ENCODE peak calls at places on chromosomes 4 and X, in four cellular contexts. One of them, this sample, is unnamed.
A peak's percentile ranks its signal among the peaks of the same experiment; 100 is the strongest.

GRCh38 chr4:95153182-95153581 is 395.4 kb downstream of the BMPR1B start:
- DNase-seq in HCT116: no peak
- DNase-seq in SK-N-SH: no peak
- DNase-seq in A549: no peak
- DNase-seq in this sample: no peak

GRCh38 chr4:141807073-141807472 is 170.7 kb downstream of the IL15 start:
- DNase-seq in HCT116: no peak
- DNase-seq in SK-N-SH: no peak
- DNase-seq in A549: no peak
- DNase-seq in this sample: no peak

GRCh38 chr4:120078216-120078615 is 11.6 kb upstream of the MAD2L1 start:
- DNase-seq in HCT116: no peak
- DNase-seq in SK-N-SH: no peak
- DNase-seq in A549: no peak
- DNase-seq in this sample: no peak

GRCh38 chr4:123250843-123251242 is 145.8 kb upstream of the SPRY1 start:
- DNase-seq in HCT116: no peak
- DNase-seq in SK-N-SH: peak; percentile 14
- DNase-seq in A549: no peak
- DNase-seq in this sample: no peak

GRCh38 chr4:156970501-156971167 is 965 bp downstream of the PDGFC start:
- DNase-seq in HCT116: no peak
- DNase-seq in SK-N-SH: peak; percentile 68
- DNase-seq in A549: peak; percentile 42
- DNase-seq in this sample: no peak

GRCh38 chr4:60452259-60452658 is 747.9 kb upstream of the ADGRL3 start:
- DNase-seq in HCT116: no peak
- DNase-seq in SK-N-SH: peak; percentile 23
- DNase-seq in A549: no peak
- DNase-seq in this sample: no peak

GRCh38 chr4:81919810-81920209 is 448.1 kb upstream of the RASGEF1B start:
- DNase-seq in HCT116: no peak
- DNase-seq in SK-N-SH: no peak
- DNase-seq in A549: no peak
- DNase-seq in this sample: no peak

GRCh38 chr4:113550510-113550909 is 211.0 kb downstream of the CAMK2D start:
- DNase-seq in HCT116: no peak
- DNase-seq in SK-N-SH: no peak
- DNase-seq in A549: no peak
- DNase-seq in this sample: no peak

GRCh38 chr4:82900016-82900334 is 560 bp upstream of the THAP9 start:
- DNase-seq in HCT116: no peak
- DNase-seq in SK-N-SH: no peak
- DNase-seq in A549: peak; percentile 8
- DNase-seq in this sample: peak; percentile 70

GRCh38 chr4:183348706-183349659 is 26.8 kb upstream of the CLDN24 start:
- DNase-seq in HCT116: no peak
- DNase-seq in SK-N-SH: no peak
- DNase-seq in A549: no peak
- DNase-seq in this sample: peak; percentile 28

GRCh38 chr4:21304061-21304541 is 603.8 kb downstream of the PACRGL start:
- DNase-seq in HCT116: no peak
- DNase-seq in SK-N-SH: peak; percentile 71
- DNase-seq in A549: no peak
- DNase-seq in this sample: no peak

GRCh38 chr4:56217383-56217890 is 169.9 kb downstream of the AASDH start:
- DNase-seq in HCT116: no peak
- DNase-seq in SK-N-SH: no peak
- DNase-seq in A549: no peak
- DNase-seq in this sample: no peak

GRCh38 chr4:41540687-41541086 is 2.7 kb downstream of the LIMCH1 start:
- DNase-seq in HCT116: no peak
- DNase-seq in SK-N-SH: no peak
- DNase-seq in A549: no peak
- DNase-seq in this sample: no peak

GRCh38 chr4:11368701-11369115 is 60.0 kb downstream of the HS3ST1 start:
- DNase-seq in HCT116: no peak
- DNase-seq in SK-N-SH: no peak
- DNase-seq in A549: no peak
- DNase-seq in this sample: no peak

GRCh38 chr4:36165256-36166005 is 78.9 kb downstream of the ARAP2 start:
- DNase-seq in HCT116: no peak
- DNase-seq in SK-N-SH: no peak
- DNase-seq in A549: no peak
- DNase-seq in this sample: no peak

GRCh38 chrX:140661657-140662056 is 47.9 kb upstream of the LINC00632 start:
- DNase-seq in HCT116: no peak
- DNase-seq in SK-N-SH: no peak
- DNase-seq in A549: no peak
- DNase-seq in this sample: no peak

GRCh38 chrX:6095469-6095868 is 133.2 kb downstream of the NLGN4X start:
- DNase-seq in HCT116: no peak
- DNase-seq in SK-N-SH: peak; percentile 7
- DNase-seq in A549: no peak
- DNase-seq in this sample: peak; percentile 1

GRCh38 chrX:120380699-120381098 is 18.8 kb downstream of the ATP1B4 start:
- DNase-seq in HCT116: peak; percentile 29
- DNase-seq in SK-N-SH: no peak
- DNase-seq in A549: peak; percentile 14
- DNase-seq in this sample: peak; percentile 30

GRCh38 chrX:49850028-49850427 is 20.9 kb downstream of the PAGE4 start:
- DNase-seq in HCT116: no peak
- DNase-seq in SK-N-SH: no peak
- DNase-seq in A549: no peak
- DNase-seq in this sample: peak; percentile 3

GRCh38 chrX:139930923-139931645 is 1.8 kb downstream of the ATP11C start:
- DNase-seq in HCT116: no peak
- DNase-seq in SK-N-SH: peak; percentile 42
- DNase-seq in A549: peak; percentile 10
- DNase-seq in this sample: peak; percentile 51

GRCh38 chr4:171342646-171343045 is 470.6 kb upstream of the GALNTL6 start:
- DNase-seq in HCT116: no peak
- DNase-seq in SK-N-SH: no peak
- DNase-seq in A549: no peak
- DNase-seq in this sample: no peak

GRCh38 chr4:130028552-130028951 is 932.6 kb downstream of the C4orf33 start:
- DNase-seq in HCT116: no peak
- DNase-seq in SK-N-SH: no peak
- DNase-seq in A549: no peak
- DNase-seq in this sample: peak; percentile 78

GRCh38 chrX:13748486-13748885 is 13.9 kb downstream of the OFD1 start:
- DNase-seq in HCT116: no peak
- DNase-seq in SK-N-SH: no peak
- DNase-seq in A549: no peak
- DNase-seq in this sample: no peak

GRCh38 chrX:72273718-72274117 is 3.3 kb downstream of the RPS4X start:
- DNase-seq in HCT116: no peak
- DNase-seq in SK-N-SH: no peak
- DNase-seq in A549: no peak
- DNase-seq in this sample: no peak

GRCh38 chr4:188854451-188854850 is 715.2 kb downstream of the TRIML1 start:
- DNase-seq in HCT116: no peak
- DNase-seq in SK-N-SH: no peak
- DNase-seq in A549: no peak
- DNase-seq in this sample: no peak

GRCh38 chr4:112178731-112179130 is 33.5 kb downstream of the FAM241A start:
- DNase-seq in HCT116: no peak
- DNase-seq in SK-N-SH: no peak
- DNase-seq in A549: no peak
- DNase-seq in this sample: no peak

GRCh38 chrX:12441376-12442128 is 303.3 kb downstream of the FRMPD4 start:
- DNase-seq in HCT116: no peak
- DNase-seq in SK-N-SH: no peak
- DNase-seq in A549: no peak
- DNase-seq in this sample: no peak

GRCh38 chr4:138861130-138861529 is 154.5 kb upstream of the NOCT start:
- DNase-seq in HCT116: no peak
- DNase-seq in SK-N-SH: no peak
- DNase-seq in A549: no peak
- DNase-seq in this sample: no peak

GRCh38 chrX:50622751-50623150 is 152.1 kb upstream of the DGKK start:
- DNase-seq in HCT116: no peak
- DNase-seq in SK-N-SH: no peak
- DNase-seq in A549: no peak
- DNase-seq in this sample: no peak

GRCh38 chr4:186765138-186765537 is 41.5 kb upstream of the FAT1 start:
- DNase-seq in HCT116: peak; percentile 68
- DNase-seq in SK-N-SH: no peak
- DNase-seq in A549: peak; percentile 6
- DNase-seq in this sample: no peak

GRCh38 chrX:68669872-68670271 is 22.4 kb downstream of the STARD8 start:
- DNase-seq in HCT116: no peak
- DNase-seq in SK-N-SH: peak; percentile 45
- DNase-seq in A549: no peak
- DNase-seq in this sample: no peak

GRCh38 chrX:50579955-50580354 is 109.3 kb upstream of the DGKK start:
- DNase-seq in HCT116: peak; percentile 59
- DNase-seq in SK-N-SH: peak; percentile 40
- DNase-seq in A549: peak; percentile 24
- DNase-seq in this sample: peak; percentile 68

DNA sequence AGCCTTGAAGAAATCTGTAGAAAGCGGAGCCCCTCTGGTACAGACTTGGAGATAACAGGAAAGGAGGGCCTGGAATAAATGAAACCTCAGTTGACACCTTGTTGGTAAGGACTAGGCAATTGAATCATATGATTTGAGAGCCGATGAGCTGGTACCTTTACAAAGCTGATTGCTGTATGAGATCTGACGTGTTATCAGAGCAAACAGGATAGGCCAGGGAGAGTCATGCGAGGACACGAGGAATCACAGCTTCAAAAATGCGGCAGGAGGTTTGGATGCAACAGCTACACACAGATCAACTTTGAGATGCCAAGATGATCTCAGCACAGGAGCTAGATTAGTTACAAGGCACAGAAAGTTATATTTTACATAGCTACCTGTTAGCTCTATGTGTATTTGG is 7.4 kb upstream of the SLC10A4 start:
- DNase-seq in HCT116: no peak
- DNase-seq in SK-N-SH: no peak
- DNase-seq in A549: no peak
- DNase-seq in this sample: no peak
- H3K4me3 ChIP-seq in HCT116: no peak overlapping the region
- H3K4me3 ChIP-seq in SK-N-SH: no peak overlapping the region
- H3K4me3 ChIP-seq in A549: no peak overlapping the region
- H3K4me3 ChIP-seq in this sample: no peak overlapping the region

GRCh38 chr4:38131371-38132139 is 171.4 kb downstream of the PTTG2 start:
- DNase-seq in HCT116: no peak
- DNase-seq in SK-N-SH: no peak
- DNase-seq in A549: no peak
- DNase-seq in this sample: no peak

GRCh38 chr4:38129452-38129830 is 169.2 kb downstream of the PTTG2 start:
- DNase-seq in HCT116: no peak
- DNase-seq in SK-N-SH: no peak
- DNase-seq in A549: no peak
- DNase-seq in this sample: no peak

GRCh38 chr4:38125816-38126215 is 165.6 kb downstream of the PTTG2 start:
- DNase-seq in HCT116: no peak
- DNase-seq in SK-N-SH: no peak
- DNase-seq in A549: no peak
- DNase-seq in this sample: no peak

GRCh38 chr4:38130884-38131283 is 170.7 kb downstream of the PTTG2 start:
- DNase-seq in HCT116: no peak
- DNase-seq in SK-N-SH: no peak
- DNase-seq in A549: no peak
- DNase-seq in this sample: no peak

DNA sequence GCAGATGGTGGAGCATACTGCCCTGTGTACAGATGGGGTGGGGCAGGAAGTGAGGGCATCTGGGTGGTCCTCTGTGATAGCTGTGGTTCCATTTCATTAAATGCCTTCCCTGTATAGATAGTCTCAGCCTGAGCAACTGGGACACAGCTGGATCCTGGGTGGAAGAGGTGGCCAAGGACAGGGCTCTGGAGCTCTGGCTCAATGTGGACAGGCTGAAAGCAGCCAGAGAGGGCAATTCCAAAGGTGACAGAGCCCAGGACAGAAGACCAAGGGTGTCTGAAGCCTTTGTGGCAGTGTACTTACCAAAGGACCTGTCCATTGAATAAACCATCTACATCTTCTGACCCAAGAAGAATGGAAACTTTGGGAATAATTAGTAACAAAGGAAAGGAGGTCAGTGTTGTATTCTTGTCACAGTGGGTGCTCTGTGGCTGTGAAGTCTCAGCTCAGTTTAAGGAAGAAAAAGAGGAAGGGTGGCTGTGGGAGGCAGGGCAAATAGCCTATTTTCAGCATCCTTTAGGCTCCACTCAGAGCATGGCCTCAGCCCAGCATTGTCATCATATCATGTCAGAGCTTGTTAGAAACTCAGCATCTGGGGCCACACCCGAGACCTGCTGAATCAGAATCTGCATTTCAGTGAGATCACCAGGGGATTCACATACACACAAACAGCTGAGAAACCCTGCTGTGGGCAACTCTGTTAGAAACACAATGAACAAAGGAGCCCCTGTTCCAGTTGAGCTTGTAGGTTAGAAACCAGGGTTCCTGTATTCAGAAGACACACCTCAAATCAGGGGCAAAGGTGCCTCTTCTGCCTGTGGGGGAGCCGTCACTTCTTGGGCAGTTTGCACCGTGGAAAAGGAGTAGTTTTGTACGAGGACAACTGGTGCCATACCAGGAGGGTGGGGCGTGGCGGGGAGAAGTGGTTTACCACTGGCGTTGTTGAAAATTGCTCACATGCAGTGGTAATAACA is 168.6 kb downstream of the PTTG2 start:
- DNase-seq in HCT116: peak; percentile 42
- DNase-seq in SK-N-SH: no peak
- DNase-seq in A549: no peak
- DNase-seq in this sample: no peak
- TF ChIP-seq MAX in HCT116: no peak
- TF ChIP-seq MAX in SK-N-SH: no peak
- TF ChIP-seq MAX in A549: no peak
- TF ChIP-seq MAX in this sample: no peak

GRCh38 chr4:153766758-153767157 is 6.9 kb upstream of the RNF175 start:
- DNase-seq in HCT116: no peak
- DNase-seq in SK-N-SH: no peak
- DNase-seq in A549: no peak
- DNase-seq in this sample: no peak
- TF ChIP-seq CTCF in HCT116: no peak
- TF ChIP-seq CTCF in SK-N-SH: no peak
- TF ChIP-seq CTCF in A549: no peak
- TF ChIP-seq CTCF in this sample: no peak

DNA sequence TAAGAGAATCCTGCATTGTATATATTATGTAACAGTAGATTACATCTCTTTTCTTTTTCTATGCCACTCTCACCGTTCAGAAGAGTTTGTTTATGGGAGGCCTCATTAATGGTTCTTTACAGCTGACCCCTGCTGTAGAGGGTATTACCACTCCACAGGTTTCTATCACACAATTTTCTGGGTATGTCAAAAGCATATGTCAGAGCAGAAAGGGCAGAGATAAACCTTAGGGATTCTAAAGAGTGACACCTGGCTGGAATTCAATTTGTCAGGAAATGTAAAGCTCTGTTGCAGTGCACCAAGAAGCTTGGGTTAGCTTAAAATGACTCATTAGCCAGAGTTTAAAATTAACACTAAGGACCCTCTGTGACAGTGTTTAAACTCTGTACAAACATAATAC is 658.7 kb downstream of the PCDH18 start:
- DNase-seq in HCT116: no peak
- DNase-seq in SK-N-SH: no peak
- DNase-seq in A549: no peak
- DNase-seq in this sample: no peak
- H3K4me3 ChIP-seq in HCT116: no peak overlapping the region
- H3K4me3 ChIP-seq in SK-N-SH: no peak overlapping the region
- H3K4me3 ChIP-seq in A549: no peak overlapping the region
- H3K4me3 ChIP-seq in this sample: no peak overlapping the region

GRCh38 chr4:98300706-98301105 is 39.5 kb downstream of the RAP1GDS1 start:
- DNase-seq in HCT116: no peak
- DNase-seq in SK-N-SH: no peak
- DNase-seq in A549: no peak
- DNase-seq in this sample: no peak
- TF ChIP-seq MAX in HCT116: no peak
- TF ChIP-seq MAX in SK-N-SH: no peak
- TF ChIP-seq MAX in A549: no peak
- TF ChIP-seq MAX in this sample: no peak